ENCODE peak calls at places on chromosomes 13 and 19, in six cellular contexts. Y is GM23338, W is left lung, X is brain microvascular endothelial cell, D is breast epithelium, V is Panc1. L is an unnamed sample.

GRCh38 chr13:27203854-27204253 is 32.2 kb upstream of the USP12 start:
- DNase-seq in W (no peak), X (no peak), D (no peak), Y (peak), V (no peak), L (no peak)

GRCh38 chr19:42421591-42422031 is 5.6 kb downstream of the LIPE start:
- DNase-seq in X (no peak), V (no peak), Y (no peak), W (peak), D (no peak), L (no peak)

GRCh38 chr19:15249560-15249874 is 17.3 kb upstream of the EPHX3 start:
- DNase-seq in V (no peak), X (no peak), Y (no peak), W (no peak), D (no peak), L (no peak)

GRCh38 chr13:58999851-59000250 is 1163.9 kb downstream of the DIAPH3 start:
- DNase-seq in W (no peak), X (peak), Y (no peak), D (no peak), V (no peak), L (no peak)

GRCh38 chr19:2180881-2181617 is 17.3 kb downstream of the DOT1L start:
- DNase-seq in W (no peak), V (no peak), Y (no peak), D (no peak), X (no peak), L (no peak)

GRCh38 chr13:23378009-23378632 is 55.4 kb downstream of the SACS start:
- DNase-seq in D (no peak), Y (peak), X (peak), W (no peak), V (no peak), L (no peak)

GRCh38 chr19:31342926-31343325 is 6.3 kb downstream of the TSHZ3 start:
- DNase-seq in D (no peak), V (no peak), Y (no peak), X (no peak), W (no peak), L (no peak)

GRCh38 chr19:39032164-39032918 is at the start of gene FBXO27:
- DNase-seq in V (peak), D (no peak), Y (peak), W (peak), X (no peak), L (peak)

GRCh38 chr19:46979103-46979769 is 40.4 kb upstream of the NPAS1 start:
- DNase-seq in Y (no peak), D (no peak), W (no peak), X (no peak), V (no peak), L (no peak)

GRCh38 chr19:3852614-3853254 is 16.1 kb downstream of the ZFR2 start:
- DNase-seq in Y (no peak), V (no peak), D (no peak), X (peak), W (no peak), L (no peak)

GRCh38 chr13:31765441-31765840 is 26.1 kb downstream of the RXFP2 start:
- DNase-seq in X (peak), V (no peak), D (no peak), Y (no peak), W (no peak), L (no peak)

GRCh38 chr19:45423589-45424190 is at the start of gene ERCC1:
- DNase-seq in Y (peak), D (peak), V (no peak), X (peak), W (peak), L (peak)

GRCh38 chr19:52739576-52739975 is 4.7 kb upstream of the ZNF611 start:
- DNase-seq in W (no peak), V (no peak), X (no peak), Y (peak), D (no peak), L (no peak)

GRCh38 chr19:58584498-58585441 is 11.6 kb upstream of the MZF1 start:
- DNase-seq in X (no peak), W (no peak), D (no peak), V (no peak), Y (no peak), L (no peak)

GRCh38 chr13:63455938-63456337 is 2040.3 kb upstream of the PCDH20 start:
- DNase-seq in D (no peak), Y (peak), X (no peak), V (no peak), W (no peak), L (no peak)

GRCh38 chr13:34571716-34572115 is 370.4 kb upstream of the NBEA start:
- DNase-seq in W (no peak), V (no peak), X (no peak), Y (no peak), D (no peak), L (no peak)

GRCh38 chr19:51158474-51159129 is 16.5 kb downstream of the SIGLEC7 start:
- DNase-seq in X (peak), Y (peak), D (no peak), V (peak), W (peak), L (peak)

GRCh38 chr19:1373042-1373533 is 10.6 kb upstream of the NDUFS7 start:
- DNase-seq in V (no peak), W (no peak), Y (no peak), D (no peak), X (no peak), L (no peak)

GRCh38 chr13:27960362-27961226 is 8.5 kb downstream of the CDX2 start:
- DNase-seq in Y (peak), D (peak), V (no peak), X (peak), W (no peak), L (peak)

GRCh38 chr13:28753208-28753892 is 34.6 kb upstream of the SLC46A3 start:
- DNase-seq in V (peak), W (peak), X (peak), D (peak), Y (peak), L (peak)

GRCh38 chr19:5603626-5604025 is 18.9 kb downstream of the SAFB2 start:
- DNase-seq in W (no peak), V (no peak), Y (no peak), D (no peak), X (no peak), L (no peak)

GRCh38 chr19:52231154-52231565 is 38.2 kb upstream of the ZNF766 start:
- DNase-seq in Y (no peak), X (peak), W (no peak), V (no peak), D (no peak), L (no peak)

GRCh38 chr19:58095328-58095727 is 2.7 kb downstream of the ZSCAN18 start:
- DNase-seq in Y (no peak), X (no peak), D (no peak), V (no peak), W (no peak), L (no peak)

GRCh38 chr13:47136659-47136975 is 239.8 kb upstream of the HTR2A start:
- DNase-seq in D (no peak), V (no peak), W (no peak), X (no peak), Y (no peak), L (no peak)

GRCh38 chr13:94660695-94661324 is 51.5 kb downstream of the SOX21 start:
- DNase-seq in X (peak), D (no peak), V (no peak), W (no peak), Y (peak), L (no peak)
- TF ChIP-seq CTCF in X (peak), D (no peak), V (peak), W (no peak), Y (peak), L (no peak)

DNA sequence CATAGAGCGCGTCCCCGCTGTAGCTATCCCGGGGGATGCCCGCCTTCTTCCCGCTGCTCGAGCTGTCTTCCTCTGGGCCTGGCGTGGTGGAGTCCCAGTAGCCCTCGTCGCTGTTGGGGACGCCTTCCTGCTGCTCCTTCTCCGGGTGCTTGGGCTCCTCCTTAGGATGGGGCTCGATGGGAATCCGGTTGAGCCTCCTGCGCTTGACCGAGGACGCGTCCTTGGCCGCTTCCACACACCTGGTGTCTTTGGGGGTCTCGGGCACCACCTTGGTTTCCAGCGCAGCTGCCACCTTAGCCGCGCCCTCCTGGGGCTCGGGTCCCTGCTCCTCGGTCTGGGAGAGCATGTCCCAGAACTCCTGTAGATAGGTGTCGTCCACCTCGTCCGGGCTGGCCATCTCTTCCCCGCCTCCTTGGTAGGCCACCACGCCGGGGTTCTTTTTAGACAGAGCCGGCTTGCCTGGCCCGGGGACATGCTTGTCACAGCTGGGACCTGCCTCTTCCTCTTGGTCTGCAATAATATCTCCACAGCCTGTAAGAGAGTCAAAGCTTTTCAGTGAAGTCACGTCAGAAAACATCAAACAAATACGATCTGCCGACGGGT is 2.0 kb downstream of the AMER2 start:
- DNase-seq in X (no peak), D (no peak), V (no peak), Y (no peak), W (no peak), L (no peak)
- H3K4me3 ChIP-seq in X (no peak), D (no peak), V (no peak), Y (peak), W (no peak), L (no peak)

DNA sequence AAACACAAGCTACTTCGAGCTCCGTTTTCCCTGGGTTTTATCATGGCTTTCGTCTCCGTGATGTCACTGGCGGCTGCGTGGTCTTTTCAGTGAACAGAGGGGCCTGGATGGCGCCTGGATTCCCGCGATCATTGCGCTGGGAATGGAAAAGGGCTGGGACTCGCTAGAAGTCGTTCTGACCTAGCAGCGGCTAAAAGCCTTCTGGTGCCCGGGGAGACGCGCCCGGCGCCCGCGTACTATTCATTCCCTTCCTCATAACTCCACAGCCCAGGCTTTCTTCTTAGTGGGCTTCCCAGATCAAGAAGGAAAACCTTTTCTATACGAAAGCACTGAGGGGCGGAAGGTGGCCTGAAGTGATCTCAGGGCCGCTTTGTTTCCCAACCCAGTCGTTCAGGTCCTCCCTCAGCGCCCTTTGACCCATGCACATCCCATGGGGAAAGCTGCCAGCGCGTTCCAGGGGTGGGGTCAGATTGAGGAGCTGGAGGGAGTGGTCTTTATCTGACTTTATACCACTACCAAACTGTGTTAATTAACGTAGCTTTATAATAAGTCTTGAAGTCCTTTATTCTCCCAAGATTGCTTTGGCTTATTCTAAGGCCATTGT is 96.6 kb downstream of the ELF1 start:
- DNase-seq in V (no peak), W (no peak), D (no peak), Y (peak), X (no peak), L (peak)
- H3K27ac ChIP-seq in V (peak), W (no peak), D (no peak), Y (no peak), X (no peak), L (peak)

GRCh38 chr19:48090281-48090802 is 20.3 kb downstream of the PLA2G4C start:
- DNase-seq in W (no peak), V (no peak), X (no peak), Y (no peak), D (peak), L (no peak)

GRCh38 chr19:48085077-48085476 is 25.5 kb downstream of the PLA2G4C start:
- DNase-seq in Y (no peak), D (no peak), V (no peak), X (no peak), W (no peak), L (no peak)

DNA sequence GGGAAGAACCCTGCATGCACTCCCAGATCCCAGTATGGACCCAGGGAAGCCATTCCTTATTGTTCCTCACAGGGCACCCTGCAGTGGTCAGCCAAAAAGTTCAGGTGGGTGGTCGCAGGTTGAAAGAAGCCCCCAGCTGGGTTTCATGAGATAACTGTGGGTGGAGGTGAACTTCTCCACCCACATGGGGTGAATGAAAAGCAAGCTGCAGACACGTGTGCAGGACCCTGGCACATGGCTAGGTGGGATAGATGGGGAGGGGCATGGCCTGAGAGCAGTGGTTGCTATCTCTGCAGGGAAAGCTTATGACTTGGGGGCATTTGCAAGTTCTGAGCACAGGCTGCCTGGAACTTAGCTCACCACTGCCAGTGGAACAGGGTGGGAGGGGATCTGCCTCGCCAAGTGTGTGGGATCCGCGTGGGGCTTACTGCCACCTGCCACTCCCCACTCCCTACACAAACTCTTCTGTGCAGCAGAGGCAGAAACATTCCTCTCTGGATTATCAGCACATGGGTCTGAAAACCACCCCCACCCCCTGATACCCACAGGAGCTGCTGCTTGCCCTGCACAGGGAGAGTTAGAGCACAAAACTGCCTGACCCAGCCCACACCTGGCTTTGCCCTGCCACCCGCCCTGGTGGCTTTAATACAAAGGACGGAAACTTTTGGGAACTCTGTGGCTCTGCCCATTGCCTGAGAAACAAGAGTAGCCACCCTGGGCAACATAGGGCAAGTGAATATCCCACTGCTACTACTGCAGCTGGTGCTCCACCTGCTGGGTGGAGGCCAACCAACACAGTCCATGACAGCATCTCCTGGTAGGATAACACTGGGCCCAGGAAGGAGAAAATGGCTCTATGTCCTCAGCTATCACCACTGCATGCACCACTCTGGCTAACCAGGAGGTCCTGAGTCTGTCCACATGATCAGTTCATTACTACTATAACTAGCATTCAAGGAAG is 24.4 kb downstream of the PLA2G4C start:
- DNase-seq in X (no peak), W (no peak), V (no peak), D (peak), Y (peak), L (no peak)
- TF ChIP-seq CTCF in X (peak), W (no peak), V (peak), D (no peak), Y (peak), L (no peak)

GRCh38 chr19:37452500-37453245 is 14.6 kb downstream of the ZNF569 start:
- DNase-seq in V (no peak), W (no peak), X (no peak), Y (no peak), D (no peak), L (no peak)
- H3K4me3 ChIP-seq in V (no peak), W (no peak), X (no peak), Y (no peak), D (no peak), L (no peak)

GRCh38 chr19:19644054-19644388 is 564 bp upstream of the GMIP start:
- DNase-seq in Y (no peak), X (no peak), V (no peak), D (no peak), W (no peak), L (no peak)
- H3K27ac ChIP-seq in Y (peak), X (no peak), V (no peak), D (peak), W (peak), L (no peak)

GRCh38 chr19:40584007-40584406 is 7.3 kb downstream of the SHKBP1 start:
- DNase-seq in W (no peak), Y (peak), V (no peak), X (peak), D (no peak), L (no peak)
- TF ChIP-seq CTCF in W (no peak), Y (peak), V (no peak), X (peak), D (no peak), L (no peak)

DNA sequence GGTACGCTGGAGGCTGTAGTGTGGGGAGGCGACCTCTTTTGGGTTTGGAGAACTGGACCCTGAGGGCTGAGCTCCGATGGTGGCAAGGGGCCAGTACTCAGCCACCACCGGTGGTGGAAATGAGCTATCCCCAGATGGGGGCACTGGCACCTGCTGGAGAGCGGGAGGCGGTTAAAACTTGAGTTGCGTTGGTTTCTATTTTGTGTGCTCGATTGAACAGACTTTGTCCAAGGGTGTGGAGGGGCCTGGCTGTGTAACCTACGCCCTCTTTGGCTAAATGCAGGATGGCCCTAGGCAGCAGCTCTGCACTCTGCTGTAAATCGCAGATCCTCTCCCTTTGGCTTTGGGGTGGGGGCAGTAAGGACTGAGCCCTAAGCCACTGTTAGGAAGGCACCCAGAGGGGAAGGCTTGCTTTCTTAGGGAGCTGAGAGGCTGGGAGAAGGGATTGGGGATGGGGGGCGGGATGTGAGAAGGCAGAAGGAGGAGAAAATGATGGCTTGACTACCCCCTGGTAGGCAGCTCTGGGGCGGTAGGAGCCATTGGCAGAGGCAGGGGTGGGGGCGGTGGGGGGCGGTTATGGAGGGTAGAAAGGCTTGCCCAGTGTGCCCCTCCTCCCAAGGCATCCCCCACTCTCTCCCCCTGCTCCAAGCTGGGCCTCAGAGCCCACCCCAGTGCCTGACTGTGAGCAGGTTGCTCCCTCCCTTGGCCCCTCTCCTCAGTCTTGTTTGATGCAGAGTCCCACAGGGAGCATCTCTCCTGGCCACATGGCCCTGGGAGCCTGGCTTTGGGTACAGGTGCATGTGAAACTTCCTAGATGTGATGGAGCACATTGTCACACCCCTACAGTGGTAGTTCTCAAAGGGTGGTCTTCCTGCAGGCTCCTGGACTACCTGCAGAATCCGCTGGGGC is 5.0 kb downstream of the VSTM2B start:
- DNase-seq in V (no peak), Y (peak), W (peak), D (no peak), X (no peak), L (no peak)
- H3K4me3 ChIP-seq in V (no peak), Y (peak), W (no peak), D (no peak), X (no peak), L (no peak)

GRCh38 chr19:14111486-14111885 is 6.1 kb downstream of the PRKACA start:
- DNase-seq in V (no peak), W (no peak), D (no peak), X (no peak), Y (no peak), L (no peak)

GRCh38 chr19:14105680-14106079 is 11.9 kb downstream of the PRKACA start:
- DNase-seq in V (no peak), X (no peak), W (no peak), D (no peak), Y (no peak), L (no peak)

GRCh38 chr19:14110650-14111049 is 6.9 kb downstream of the PRKACA start:
- DNase-seq in Y (no peak), X (no peak), W (no peak), D (no peak), V (no peak), L (no peak)

GRCh38 chr19:14106840-14107239 is 10.7 kb downstream of the PRKACA start:
- DNase-seq in V (no peak), D (no peak), Y (peak), X (no peak), W (no peak), L (peak)

GRCh38 chr19:14107581-14108461 is 9.7 kb downstream of the PRKACA start:
- DNase-seq in W (no peak), D (no peak), V (no peak), Y (no peak), X (peak), L (peak)
- H3K27ac ChIP-seq in W (no peak), D (peak), V (no peak), Y (peak), X (peak), L (peak)

GRCh38 chr13:99379856-99380255 is 72.7 kb upstream of the GPR183 start:
- DNase-seq in W (no peak), D (no peak), V (no peak), Y (no peak), X (no peak), L (no peak)
- TF ChIP-seq CTCF in W (no peak), D (no peak), V (no peak), Y (no peak), X (no peak), L (no peak)

L was measured in left ventricle myocardium inferior.